ENCODE peak calls at places on chromosomes 11 and 22, in six cellular contexts. H is mesenchymal stem cell, Q is mesendoderm, W is IMR-90, V is neuronal stem cell, O is trophoblast cell. A is an unnamed sample.
A peak's percentile ranks its signal among the peaks of the same experiment; 100 is the strongest.

GRCh38 chr22:38298312-38299000 is 18.8 kb downstream of the CSNK1E start:
- DNase-seq in H (peak; percentile 62), Q (peak; percentile 96), W (peak; percentile 88), V (no peak), O (peak; percentile 99), A (peak; percentile 74)

GRCh38 chr11:12182650-12183511 is 72.5 kb downstream of the MICAL2 start:
- DNase-seq in H (peak; percentile 91), Q (peak; percentile 91), W (peak; percentile 98), V (no peak), O (peak; percentile 60), A (no peak)

GRCh38 chr11:130315354-130315970 is 745 bp upstream of the ZBTB44 start:
- DNase-seq in H (no peak), Q (peak; percentile 63), W (no peak), V (no peak), O (no peak), A (peak; percentile 77)

GRCh38 chr11:76216536-76217326 is 10.4 kb upstream of the WNT11 start:
- DNase-seq in H (peak; percentile 12), Q (peak; percentile 59), W (no peak), V (no peak), O (no peak), A (no peak)

GRCh38 chr11:86484164-86484794 is 109.6 kb downstream of the CCDC81 start:
- DNase-seq in H (peak; percentile 98), Q (no peak), W (peak; percentile 100), V (no peak), O (peak; percentile 6), A (no peak)

GRCh38 chr11:705646-706438 is at the start of gene EPS8L2:
- DNase-seq in H (no peak), Q (no peak), W (no peak), V (no peak), O (peak; percentile 70), A (peak; percentile 45)

GRCh38 chr22:44919691-44920090 is 90.1 kb downstream of the PHF21B start:
- DNase-seq in H (no peak), Q (no peak), W (no peak), V (no peak), O (no peak), A (no peak)

GRCh38 chr11:19890308-19890707 is 177.7 kb downstream of the NAV2 start:
- DNase-seq in H (peak; percentile 66), Q (peak; percentile 86), W (peak; percentile 88), V (no peak), O (no peak), A (no peak)

GRCh38 chr11:77340501-77340900 is 39.0 kb upstream of the GDPD4 start:
- DNase-seq in H (no peak), Q (no peak), W (no peak), V (no peak), O (no peak), A (no peak)

GRCh38 chr22:37280718-37281117 is 1.6 kb upstream of the CYTH4 start:
- DNase-seq in H (no peak), Q (no peak), W (no peak), V (no peak), O (no peak), A (no peak)

GRCh38 chr11:19683141-19683805 is 29.4 kb upstream of the NAV2 start:
- DNase-seq in H (no peak), Q (no peak), W (no peak), V (no peak), O (no peak), A (no peak)

GRCh38 chr11:121071456-121072236 is 29.4 kb upstream of the TECTA start:
- DNase-seq in H (peak; percentile 13), Q (peak; percentile 41), W (no peak), V (peak; percentile 26), O (peak; percentile 71), A (peak; percentile 39)

GRCh38 chr11:11798586-11799438 is 43.0 kb upstream of the USP47 start:
- DNase-seq in H (peak; percentile 79), Q (peak; percentile 88), W (peak; percentile 78), V (peak; percentile 68), O (peak; percentile 93), A (no peak)

GRCh38 chr11:78986305-78986704 is 411.6 kb upstream of the NARS2 start:
- DNase-seq in H (no peak), Q (no peak), W (no peak), V (no peak), O (no peak), A (no peak)

GRCh38 chr11:78985654-78986053 is 411.0 kb upstream of the NARS2 start:
- DNase-seq in H (no peak), Q (no peak), W (no peak), V (no peak), O (no peak), A (no peak)

GRCh38 chr11:78981153-78981552 is 406.5 kb upstream of the NARS2 start:
- DNase-seq in H (no peak), Q (no peak), W (no peak), V (no peak), O (no peak), A (no peak)

GRCh38 chr11:78978831-78979230 is 404.2 kb upstream of the NARS2 start:
- DNase-seq in H (no peak), Q (no peak), W (no peak), V (no peak), O (no peak), A (no peak)

DNA sequence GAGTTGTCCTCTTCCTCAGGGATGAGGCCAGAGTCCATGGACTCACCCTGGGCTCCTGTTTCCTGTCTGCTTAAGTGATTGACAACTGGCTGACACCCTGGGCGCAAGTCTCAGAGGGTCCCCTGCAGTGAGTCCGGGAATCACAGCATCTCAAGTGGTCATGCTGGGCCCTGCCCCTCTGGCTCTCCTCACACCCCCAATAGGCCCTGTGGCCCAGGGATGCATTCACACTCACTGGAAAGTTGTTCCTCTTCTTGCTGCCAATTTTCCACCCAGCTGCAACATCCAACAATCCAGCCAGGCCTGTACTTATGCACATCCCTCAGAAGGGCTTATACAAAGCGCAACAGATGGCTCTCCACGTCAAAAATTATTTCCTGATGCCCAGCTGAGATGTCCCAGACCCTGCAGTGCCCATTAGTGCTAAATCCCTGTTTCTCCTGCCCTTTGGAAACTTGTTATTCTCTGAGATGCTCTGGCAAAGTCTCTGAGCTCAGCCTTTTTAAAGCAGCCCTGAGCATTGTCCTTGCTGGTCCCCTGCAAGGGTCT is 407.8 kb upstream of the NARS2 start:
- DNase-seq in H (no peak), Q (no peak), W (no peak), V (no peak), O (no peak), A (no peak)
- H3K23ac ChIP-seq in H (no peak overlapping the region), Q (no peak overlapping the region), W (no peak overlapping the region), V (no peak overlapping the region), O (no peak overlapping the region), A (no peak overlapping the region)

GRCh38 chr11:128447233-128447632 is 140.1 kb downstream of the ETS1 start:
- DNase-seq in H (no peak), Q (no peak), W (no peak), V (no peak), O (no peak), A (no peak)

GRCh38 chr11:128451651-128452470 is 135.5 kb downstream of the ETS1 start:
- DNase-seq in H (no peak), Q (no peak), W (peak; percentile 57), V (no peak), O (no peak), A (peak; percentile 37)

GRCh38 chr11:128450882-128451647 is 136.3 kb downstream of the ETS1 start:
- DNase-seq in H (no peak), Q (no peak), W (no peak), V (no peak), O (no peak), A (no peak)

GRCh38 chr11:128448487-128448886 is 138.9 kb downstream of the ETS1 start:
- DNase-seq in H (peak; percentile 49), Q (peak; percentile 81), W (peak; percentile 87), V (no peak), O (peak; percentile 88), A (peak; percentile 43)

GRCh38 chr11:128448981-128449713 is 138.2 kb downstream of the ETS1 start:
- DNase-seq in H (no peak), Q (no peak), W (no peak), V (no peak), O (no peak), A (no peak)
- H3K4me2 ChIP-seq in H (no peak overlapping the region), Q (no peak overlapping the region), W (no peak overlapping the region), V (no peak overlapping the region), O (no peak overlapping the region), A (no peak overlapping the region)

GRCh38 chr11:64297722-64298358 is 2.3 kb upstream of the CATSPERZ start:
- DNase-seq in H (no peak), Q (no peak), W (no peak), V (no peak), O (no peak), A (no peak)
- H3K23ac ChIP-seq in H (no peak overlapping the region), Q (no peak overlapping the region), W (no peak overlapping the region), V (no peak overlapping the region), O (no peak overlapping the region), A (no peak overlapping the region)

DNA sequence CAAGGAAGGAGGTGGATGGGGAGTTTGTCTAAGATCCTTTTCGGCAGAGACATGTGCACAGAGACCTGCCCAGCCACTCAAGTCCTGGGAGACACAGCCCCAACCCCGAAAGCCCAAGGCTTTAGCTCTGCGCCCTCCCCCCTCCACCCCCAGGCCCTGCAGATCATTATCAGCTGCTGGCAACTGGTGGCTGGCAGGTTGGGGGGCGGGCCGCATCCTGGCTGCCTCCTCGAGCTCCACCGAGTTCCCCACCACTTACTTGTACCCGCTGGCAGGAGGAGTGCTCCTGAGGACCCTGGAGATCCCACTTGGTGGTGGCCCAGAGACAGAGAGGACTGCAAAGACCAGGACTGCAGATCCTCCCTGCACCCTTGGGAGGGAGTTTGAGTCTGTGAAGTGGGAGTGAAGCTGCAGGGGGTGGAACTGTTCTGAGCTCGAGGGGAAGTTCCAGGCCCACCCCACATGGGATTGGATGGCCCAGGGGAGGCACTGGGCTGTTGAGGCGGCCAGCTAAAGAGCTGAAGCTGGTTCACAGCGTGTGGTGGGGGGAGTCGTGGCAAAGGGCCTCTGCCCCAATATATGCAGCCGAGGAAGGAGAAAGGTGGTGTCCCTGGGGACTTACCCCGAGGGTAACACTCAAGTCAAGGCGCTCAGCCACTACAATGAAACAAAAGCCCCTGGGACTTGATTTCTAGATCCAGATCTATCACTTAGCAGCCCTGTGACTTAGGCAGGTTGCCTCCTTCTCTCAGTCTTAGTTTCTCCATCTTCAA is 19.9 kb upstream of the CCDC86 start:
- DNase-seq in H (no peak), Q (no peak), W (no peak), V (no peak), O (no peak), A (no peak)
- H3K4me2 ChIP-seq in H (no peak overlapping the region), Q (no peak overlapping the region), W (no peak overlapping the region), V (no peak overlapping the region), O (no peak overlapping the region), A (no peak overlapping the region)

GRCh38 chr11:16186680-16187079 is 169.7 kb downstream of the SOX6 start:
- DNase-seq in H (no peak), Q (no peak), W (no peak), V (no peak), O (no peak), A (no peak)
- H3K23ac ChIP-seq in H (no peak overlapping the region), Q (no peak overlapping the region), W (no peak overlapping the region), V (no peak overlapping the region), O (no peak overlapping the region), A (no peak overlapping the region)

DNA sequence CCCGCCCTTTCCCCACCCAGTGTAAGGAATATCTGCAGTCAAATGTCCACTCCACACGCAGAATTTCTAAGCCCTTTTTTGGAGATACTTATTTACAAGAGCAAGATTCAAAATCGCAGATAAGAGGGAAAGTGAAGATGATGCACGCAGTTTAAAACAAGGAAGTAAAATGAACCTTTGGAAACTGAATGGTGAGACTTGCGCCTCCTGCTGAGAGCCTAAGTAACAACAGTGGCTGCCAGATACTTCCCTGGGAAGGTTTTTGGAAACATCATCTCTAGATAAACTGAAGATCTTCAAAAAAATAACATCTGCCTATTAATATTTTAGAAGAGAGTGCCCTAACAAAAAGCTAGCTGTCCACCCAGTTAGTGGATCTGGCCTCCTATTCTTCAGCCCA is 963.1 kb upstream of the FAT3 start:
- DNase-seq in H (no peak), Q (peak; percentile 41), W (no peak), V (no peak), O (no peak), A (no peak)
- H3K4me2 ChIP-seq in H (no peak overlapping the region), Q (no peak overlapping the region), W (no peak overlapping the region), V (no peak overlapping the region), O (no peak overlapping the region), A (peak overlapping the region; percentile 32)

A was measured in H9.